ENCODE peak calls at places on chromosomes 6 and 20, in six cellular contexts. I, S, R, D, E and B are unnamed samples.

GRCh38 chr6:28589234-28589951 is 63.7 kb downstream of the GPX5 start:
- DNase-seq in D (no peak), R (no peak), S (no peak), E (no peak), I (peak; percentile 89), B (peak; percentile 29)

GRCh38 chr6:34177181-34177591 is 31.3 kb upstream of the GRM4 start:
- DNase-seq in I (no peak), E (no peak), D (no peak), S (no peak), R (no peak), B (peak; percentile 22)

GRCh38 chr20:20627471-20627870 is 85.0 kb downstream of the RALGAPA2 start:
- DNase-seq in D (no peak), E (no peak), S (no peak), I (no peak), R (no peak), B (peak; percentile 56)

GRCh38 chr6:5619249-5619648 is 357.9 kb downstream of the FARS2 start:
- DNase-seq in D (no peak), R (no peak), S (no peak), I (no peak), E (no peak), B (no peak)

GRCh38 chr6:7073810-7074525 is 33.8 kb upstream of the RREB1 start:
- DNase-seq in I (no peak), D (no peak), E (peak; percentile 43), S (peak; percentile 74), R (peak; percentile 37), B (no peak)

GRCh38 chr6:87095056-87095527 is at the start of gene CGA:
- DNase-seq in R (no peak), S (no peak), I (no peak), E (no peak), D (no peak), B (no peak)

GRCh38 chr6:34412054-34412453 is 13.8 kb downstream of the RPS10 start:
- DNase-seq in D (no peak), E (no peak), R (no peak), S (no peak), I (no peak), B (no peak)

GRCh38 chr6:143368426-143368825 is 82.1 kb downstream of the ADAT2 start:
- DNase-seq in I (no peak), E (no peak), D (no peak), S (no peak), R (no peak), B (no peak)

GRCh38 chr6:65671922-65672321 is 35.1 kb downstream of the EYS start:
- DNase-seq in I (no peak), R (no peak), S (no peak), D (no peak), E (no peak), B (no peak)

GRCh38 chr6:106089981-106090380 is 3.8 kb downstream of the PRDM1 start:
- DNase-seq in E (no peak), D (no peak), R (no peak), S (no peak), I (no peak), B (no peak)

GRCh38 chr6:36829919-36830544 is 9.2 kb downstream of the CPNE5 start:
- DNase-seq in E (peak; percentile 87), R (no peak), I (no peak), D (peak; percentile 84), S (no peak), B (peak; percentile 93)

GRCh38 chr20:45959126-45959525 is 12.9 kb downstream of the ZNF335 start:
- DNase-seq in R (no peak), D (no peak), E (no peak), S (no peak), I (no peak), B (no peak)

GRCh38 chr6:27295301-27296079 is 16.6 kb downstream of the POM121L2 start:
- DNase-seq in D (no peak), S (no peak), R (no peak), I (peak; percentile 51), E (no peak), B (no peak)

GRCh38 chr6:50816115-50816675 is 2.5 kb upstream of the TFAP2B start:
- DNase-seq in R (no peak), I (peak; percentile 81), D (peak; percentile 37), S (no peak), E (peak; percentile 62), B (peak; percentile 72)

GRCh38 chr6:17987576-17988421 is at the start of gene KIF13A:
- DNase-seq in I (peak; percentile 59), E (peak; percentile 82), S (peak; percentile 74), D (peak; percentile 73), R (no peak), B (peak; percentile 89)

GRCh38 chr6:22808466-22808865 is 239.1 kb downstream of the HDGFL1 start:
- DNase-seq in I (no peak), R (no peak), E (no peak), S (no peak), D (no peak), B (no peak)

GRCh38 chr20:24766826-24767622 is 182.0 kb upstream of the CST7 start:
- DNase-seq in E (no peak), I (no peak), S (no peak), R (no peak), D (no peak), B (no peak)

GRCh38 chr6:1971612-1972011 is 273.8 kb downstream of the GMDS start:
- DNase-seq in I (no peak), D (no peak), E (no peak), S (no peak), R (no peak), B (peak; percentile 56)

GRCh38 chr6:125986956-125987617 is 747 bp downstream of the TRMT11 start:
- DNase-seq in S (no peak), E (no peak), I (no peak), R (no peak), D (no peak), B (no peak)

GRCh38 chr6:35737413-35738211 is 780 bp downstream of the ARMC12 start:
- DNase-seq in D (no peak), I (peak; percentile 31), S (no peak), R (no peak), E (no peak), B (no peak)

GRCh38 chr6:4599924-4600323 is 176.3 kb upstream of the CDYL start:
- DNase-seq in R (no peak), E (no peak), D (no peak), S (no peak), I (no peak), B (no peak)

GRCh38 chr6:842141-842540 is 149.2 kb upstream of the EXOC2 start:
- DNase-seq in I (no peak), E (no peak), D (no peak), R (no peak), S (no peak), B (peak; percentile 84)

GRCh38 chr6:150251566-150252186 is 108.8 kb downstream of the PPP1R14C start:
- DNase-seq in R (no peak), S (no peak), I (no peak), E (no peak), D (no peak), B (no peak)

DNA sequence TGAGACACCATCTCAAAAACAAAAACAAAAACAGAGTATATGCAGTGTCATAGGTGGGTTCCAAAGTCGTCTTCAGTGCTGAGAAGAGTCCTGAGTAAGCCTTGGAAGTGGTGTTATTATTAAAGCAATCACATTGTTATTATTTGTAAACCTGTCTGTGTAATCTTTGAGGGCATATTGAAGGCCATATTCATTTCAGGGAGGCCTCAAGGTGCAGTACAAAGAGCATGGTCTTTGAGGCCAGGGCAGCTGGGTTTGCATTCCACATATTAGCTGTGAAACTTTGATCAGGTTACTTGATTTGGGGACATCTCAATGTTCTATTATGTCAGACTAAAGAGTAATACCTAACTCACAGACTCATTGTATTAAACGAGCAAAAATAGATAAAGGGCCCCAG is 139.3 kb upstream of the SOX4 start:
- DNase-seq in R (no peak), E (no peak), D (no peak), S (no peak), I (no peak), B (no peak)
- H3K9me3 ChIP-seq in R (no peaks in the 10 kb centered on the region), E (no peaks in the 10 kb centered on the region), D (no peaks in the 10 kb centered on the region), S (no peaks in the 10 kb centered on the region), I (no peaks in the 10 kb centered on the region), B (no peaks in the 10 kb centered on the region)

DNA sequence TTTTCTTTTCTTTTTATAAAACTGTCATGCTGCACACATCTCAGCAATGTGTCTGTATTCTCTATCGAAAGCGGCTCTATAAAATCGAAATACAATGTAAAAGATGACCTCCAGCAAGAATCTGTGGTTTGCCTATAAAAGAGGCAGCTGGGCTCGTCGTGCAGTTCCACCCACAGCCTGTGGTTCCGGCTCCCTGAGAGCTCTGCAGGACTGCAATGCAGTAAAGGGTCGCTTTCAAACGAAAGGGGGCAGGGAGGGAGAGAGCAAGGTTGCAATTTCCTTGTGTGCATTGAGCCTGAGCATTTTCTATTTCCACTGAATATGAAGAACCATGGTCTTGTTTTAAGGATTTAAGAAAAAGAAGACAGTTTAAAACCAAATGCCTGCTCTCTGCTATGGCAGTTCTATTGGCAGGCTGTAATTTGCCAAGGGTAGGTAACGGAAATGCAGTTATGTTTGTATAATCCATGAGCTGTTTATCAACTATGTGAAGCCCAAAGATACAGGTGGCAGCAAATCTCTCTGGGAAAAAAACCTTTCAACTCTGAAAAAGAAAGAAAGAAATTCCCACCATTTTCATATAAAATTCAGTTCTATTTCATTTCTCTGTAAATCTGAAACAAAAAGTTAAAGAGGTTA is 236.5 kb downstream of the HACE1 start:
- DNase-seq in E (no peak), D (no peak), S (no peak), R (no peak), I (peak; percentile 43), B (no peak)
- TF ChIP-seq CTCF in E (no peak), D (peak; percentile 10), S (no peak), R (no peak), I (peak; percentile 37), B (no peak)

DNA sequence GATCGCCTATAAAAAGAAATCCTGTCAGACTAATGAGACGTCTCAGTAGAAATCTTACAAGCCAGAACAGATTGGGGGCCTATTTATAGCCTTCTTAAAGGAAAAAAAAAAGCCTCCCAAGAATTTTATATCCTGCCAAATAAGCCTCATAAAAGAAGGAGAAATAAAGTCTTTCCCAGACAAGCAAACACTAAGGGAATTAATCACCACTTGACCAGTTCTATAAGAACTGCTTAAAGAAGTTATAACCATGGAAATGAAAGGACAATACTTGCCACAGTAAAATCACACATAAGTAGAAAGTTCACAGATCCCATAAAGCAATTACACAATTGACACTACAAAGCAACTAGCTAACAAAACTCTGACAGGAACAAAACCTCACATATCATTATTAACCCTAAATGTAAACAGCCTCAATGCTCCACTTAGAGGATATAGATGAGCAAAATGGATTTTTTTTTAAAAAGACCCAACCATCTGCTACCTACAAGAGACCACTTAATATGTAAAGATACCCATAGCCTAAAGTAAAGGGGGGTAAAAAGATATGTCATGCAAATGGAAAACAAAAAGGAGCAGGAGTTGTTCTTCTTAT is 13.4 kb downstream of the SLC22A16 start:
- DNase-seq in E (no peak), D (no peak), I (no peak), R (no peak), S (no peak), B (no peak)
- H3K9me3 ChIP-seq in E (peaks cover 35% of the 10 kb centered on the region), D (peaks cover 36% of the 10 kb centered on the region), I (no peaks in the 10 kb centered on the region), R (peaks cover 19% of the 10 kb centered on the region), S (peaks cover 27% of the 10 kb centered on the region), B (no peaks in the 10 kb centered on the region)

GRCh38 chr6:163772701-163773100 is 358.2 kb downstream of the QKI start:
- DNase-seq in D (no peak), S (no peak), I (no peak), R (no peak), E (no peak), B (no peak)

GRCh38 chr6:163773646-163774045 is 359.1 kb downstream of the QKI start:
- DNase-seq in S (no peak), E (no peak), I (no peak), D (no peak), R (no peak), B (no peak)

GRCh38 chr6:163774485-163774884 is 360.0 kb downstream of the QKI start:
- DNase-seq in S (no peak), I (no peak), E (no peak), D (no peak), R (no peak), B (no peak)

GRCh38 chr6:163768905-163769304 is 354.4 kb downstream of the QKI start:
- DNase-seq in I (no peak), R (no peak), D (no peak), E (no peak), S (no peak), B (no peak)

GRCh38 chr6:163771180-163771579 is 356.7 kb downstream of the QKI start:
- DNase-seq in D (no peak), R (no peak), S (no peak), I (no peak), E (no peak), B (no peak)
- TF ChIP-seq CTCF in D (no peak), R (no peak), S (no peak), I (no peak), E (no peak), B (no peak)